ENCODE peak calls at places on chromosomes 11 and 22, in five cellular contexts. One of them, this sample, is unnamed.

GRCh38 chr22:37739000-37739399 is 42.2 kb downstream of the TRIOBP start:
- DNase-seq in GM12891: no peak
- DNase-seq in EH: no peak
- DNase-seq in mucosa of gallbladder: no peak
- DNase-seq in HS-27A: no peak
- DNase-seq in this sample: no peak

GRCh38 chr11:120674537-120674936 is 163.0 kb downstream of the GRIK4 start:
- DNase-seq in HS-27A: no peak
- DNase-seq in EH: peak; percentile 53
- DNase-seq in GM12891: no peak
- DNase-seq in mucosa of gallbladder: no peak
- DNase-seq in this sample: peak; percentile 78

GRCh38 chr22:34841321-34841901 is 224.5 kb upstream of the ISX start:
- DNase-seq in EH: peak; percentile 59
- DNase-seq in HS-27A: no peak
- DNase-seq in GM12891: no peak
- DNase-seq in mucosa of gallbladder: no peak
- DNase-seq in this sample: no peak

GRCh38 chr11:113505541-113506375 is 30.6 kb upstream of the DRD2 start:
- DNase-seq in EH: peak; percentile 22
- DNase-seq in HS-27A: no peak
- DNase-seq in mucosa of gallbladder: no peak
- DNase-seq in GM12891: no peak
- DNase-seq in this sample: peak; percentile 18

GRCh38 chr11:15897211-15897960 is 459.0 kb downstream of the SOX6 start:
- DNase-seq in HS-27A: peak; percentile 87
- DNase-seq in mucosa of gallbladder: no peak
- DNase-seq in EH: peak; percentile 91
- DNase-seq in GM12891: no peak
- DNase-seq in this sample: no peak

GRCh38 chr11:19808076-19808911 is 95.7 kb downstream of the NAV2 start:
- DNase-seq in GM12891: no peak
- DNase-seq in mucosa of gallbladder: no peak
- DNase-seq in HS-27A: no peak
- DNase-seq in EH: no peak
- DNase-seq in this sample: no peak

GRCh38 chr22:32333769-32334639 is 23.7 kb upstream of the RFPL3 start:
- DNase-seq in EH: no peak
- DNase-seq in GM12891: no peak
- DNase-seq in mucosa of gallbladder: no peak
- DNase-seq in HS-27A: no peak
- DNase-seq in this sample: no peak

GRCh38 chr22:34833982-34834510 is 231.9 kb upstream of the ISX start:
- DNase-seq in EH: no peak
- DNase-seq in mucosa of gallbladder: no peak
- DNase-seq in GM12891: no peak
- DNase-seq in HS-27A: no peak
- DNase-seq in this sample: no peak

GRCh38 chr11:13949876-13950275 is 12.6 kb upstream of the SPON1 start:
- DNase-seq in GM12891: no peak
- DNase-seq in HS-27A: no peak
- DNase-seq in mucosa of gallbladder: no peak
- DNase-seq in EH: peak; percentile 47
- DNase-seq in this sample: no peak

GRCh38 chr11:78790784-78791183 is 216.1 kb upstream of the NARS2 start:
- DNase-seq in mucosa of gallbladder: no peak
- DNase-seq in GM12891: no peak
- DNase-seq in EH: no peak
- DNase-seq in HS-27A: no peak
- DNase-seq in this sample: no peak

GRCh38 chr11:15871904-15872303 is 484.4 kb downstream of the SOX6 start:
- DNase-seq in GM12891: no peak
- DNase-seq in HS-27A: no peak
- DNase-seq in EH: no peak
- DNase-seq in mucosa of gallbladder: no peak
- DNase-seq in this sample: no peak

GRCh38 chr22:47691152-47691895 is 928.9 kb downstream of the TBC1D22A start:
- DNase-seq in EH: no peak
- DNase-seq in mucosa of gallbladder: no peak
- DNase-seq in GM12891: no peak
- DNase-seq in HS-27A: no peak
- DNase-seq in this sample: no peak

GRCh38 chr11:62875698-62876483 is 4.8 kb upstream of the SLC3A2 start:
- DNase-seq in EH: no peak
- DNase-seq in HS-27A: no peak
- DNase-seq in mucosa of gallbladder: no peak
- DNase-seq in GM12891: no peak
- DNase-seq in this sample: no peak

GRCh38 chr11:31882951-31883392 is 71.8 kb upstream of the PAX6 start:
- DNase-seq in mucosa of gallbladder: no peak
- DNase-seq in HS-27A: no peak
- DNase-seq in GM12891: no peak
- DNase-seq in EH: peak; percentile 43
- DNase-seq in this sample: no peak

GRCh38 chr22:26724414-26724813 is 67.0 kb downstream of the MIAT start:
- DNase-seq in EH: no peak
- DNase-seq in HS-27A: no peak
- DNase-seq in mucosa of gallbladder: no peak
- DNase-seq in GM12891: no peak
- DNase-seq in this sample: no peak

GRCh38 chr22:41658869-41659268 is 29.8 kb downstream of the SNU13 start:
- DNase-seq in EH: no peak
- DNase-seq in mucosa of gallbladder: no peak
- DNase-seq in GM12891: no peak
- DNase-seq in HS-27A: no peak
- DNase-seq in this sample: no peak

GRCh38 chr11:18790820-18791174 is 801 bp downstream of the PTPN5 start:
- DNase-seq in EH: no peak
- DNase-seq in GM12891: no peak
- DNase-seq in HS-27A: no peak
- DNase-seq in mucosa of gallbladder: no peak
- DNase-seq in this sample: no peak

GRCh38 chr22:49197986-49198704 is 629.5 kb downstream of the BRD1 start:
- DNase-seq in GM12891: no peak
- DNase-seq in EH: no peak
- DNase-seq in HS-27A: no peak
- DNase-seq in mucosa of gallbladder: no peak
- DNase-seq in this sample: no peak

This sample was measured in small intestine.